ENCODE peak calls at places on chromosomes 11 and 22, in ten cellular contexts. D, L, S, Y, F, P, R, N, W and M are unnamed samples.

GRCh38 chr22:48177591-48177990 is 1415.1 kb downstream of the TBC1D22A start:
- DNase-seq in F (no peak), R (no peak), N (no peak), Y (no peak), P (no peak), L (no peak), W (no peak), D (no peak), S (no peak), M (no peak)

GRCh38 chr11:37109205-37109585 is 511.2 kb upstream of the RAG2 start:
- DNase-seq in S (no peak), L (no peak), D (no peak), R (no peak), Y (no peak), F (no peak), W (no peak), P (no peak), N (no peak), M (no peak)

GRCh38 chr11:47720651-47721050 is 5.5 kb upstream of the AGBL2 start:
- DNase-seq in S (no peak), R (no peak), W (no peak), F (no peak), Y (no peak), L (no peak), D (no peak), N (no peak), P (no peak), M (no peak)

GRCh38 chr11:73315288-73316020 is 7.4 kb downstream of the ARHGEF17 start:
- DNase-seq in R (no peak), D (no peak), P (no peak), S (no peak), L (no peak), N (no peak), W (no peak), Y (no peak), F (no peak), M (no peak)

GRCh38 chr11:92702771-92703170 is 266.7 kb upstream of the MTNR1B start:
- DNase-seq in L (no peak), N (no peak), S (no peak), F (no peak), P (no peak), D (no peak), W (no peak), R (no peak), Y (no peak), M (peak; percentile 43)

GRCh38 chr11:83641511-83641910 is 355.3 kb upstream of the CCDC90B start:
- DNase-seq in S (no peak), W (no peak), D (no peak), R (no peak), L (no peak), F (no peak), P (no peak), Y (no peak), N (no peak), M (no peak)

GRCh38 chr22:49140921-49141680 is 686.6 kb downstream of the BRD1 start:
- DNase-seq in N (no peak), D (no peak), L (no peak), Y (no peak), F (no peak), R (no peak), W (no peak), S (no peak), P (no peak), M (no peak)

GRCh38 chr11:66745356-66746235 is 16.6 kb upstream of the SPTBN2 start:
- DNase-seq in S (peak; percentile 30), D (peak; percentile 77), W (no peak), L (peak; percentile 34), Y (peak; percentile 79), F (no peak), R (peak; percentile 10), N (no peak), P (peak; percentile 33), M (no peak)

GRCh38 chr11:129354688-129355087 is 21.0 kb upstream of the BARX2 start:
- DNase-seq in R (no peak), S (no peak), N (no peak), Y (no peak), W (peak; percentile 65), P (no peak), D (no peak), L (no peak), F (no peak), M (no peak)

GRCh38 chr22:26666035-26666338 is 8.6 kb downstream of the MIAT start:
- DNase-seq in F (no peak), R (no peak), Y (no peak), N (no peak), S (no peak), D (no peak), L (no peak), W (no peak), P (no peak), M (peak; percentile 61)

GRCh38 chr11:7617032-7617431 is 56.3 kb downstream of the CYB5R2 start:
- DNase-seq in S (no peak), Y (no peak), N (no peak), F (no peak), W (no peak), P (no peak), L (no peak), D (no peak), R (no peak), M (no peak)
- H3K4me3 ChIP-seq in S (no peak overlapping the region), Y (no peak overlapping the region), N (no peak overlapping the region), F (no peak overlapping the region), W (no peak overlapping the region), P (no peak overlapping the region), L (no peak overlapping the region), D (no peak overlapping the region), R (no peak overlapping the region), M (no peak overlapping the region)

DNA sequence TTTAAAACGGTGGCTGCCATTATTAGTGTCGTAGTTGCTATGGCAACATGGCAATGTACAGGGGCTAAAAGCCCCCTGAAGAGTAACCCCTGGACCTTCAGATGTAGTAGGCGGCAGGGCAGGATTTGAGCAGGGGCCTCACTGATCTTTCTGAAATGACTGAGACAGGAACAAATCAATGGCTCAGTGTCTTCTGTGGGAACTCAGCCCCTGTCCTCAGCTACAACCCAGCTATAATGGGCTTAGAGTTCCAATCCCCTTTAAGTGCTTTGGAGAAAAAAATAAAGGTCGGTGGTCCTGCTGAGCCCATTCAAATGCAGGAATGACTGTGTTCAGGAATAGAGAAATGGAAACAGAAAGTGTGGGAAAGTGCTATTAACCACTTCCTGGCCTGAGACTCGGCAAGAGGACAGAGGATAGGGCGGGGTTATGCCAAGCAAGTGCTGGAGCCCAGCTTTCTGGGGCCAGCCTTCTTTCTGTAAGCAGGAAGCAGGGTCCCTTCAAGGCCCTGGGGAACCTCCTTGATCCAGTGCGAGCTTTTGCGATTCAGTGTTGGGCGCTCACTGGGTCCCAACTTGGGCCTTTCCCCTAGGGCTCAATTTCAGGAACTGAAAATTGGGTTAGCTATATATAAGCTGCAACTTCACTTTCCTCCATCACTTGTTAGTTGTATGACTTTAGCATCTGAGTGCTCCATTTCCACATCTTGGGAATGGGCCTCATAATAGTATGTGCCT is 6.1 kb upstream of the CD82 start:
- DNase-seq in Y (no peak), R (no peak), N (no peak), P (no peak), D (no peak), W (no peak), L (no peak), S (no peak), F (no peak), M (no peak)
- TF ChIP-seq CTCF in Y (no peak), R (no peak), N (no peak), P (no peak), D (no peak), W (no peak), L (no peak), S (no peak), F (no peak), M (no peak)

GRCh38 chr11:827861-828167 is at the start of gene CRACR2B:
- DNase-seq in L (no peak), S (no peak), N (no peak), P (no peak), W (no peak), R (no peak), Y (no peak), D (no peak), F (no peak), M (no peak)

GRCh38 chr11:830295-831131 is 2.2 kb upstream of the CD151 start:
- DNase-seq in F (no peak), D (peak; percentile 92), L (peak; percentile 31), W (peak; percentile 90), P (peak; percentile 72), S (peak; percentile 71), N (peak; percentile 75), Y (peak; percentile 93), R (peak; percentile 82), M (peak; percentile 51)

GRCh38 chr11:828501-829115 is 889 bp downstream of the CRACR2B start:
- DNase-seq in Y (no peak), R (no peak), D (no peak), P (no peak), S (no peak), L (no peak), W (no peak), N (no peak), F (no peak), M (no peak)

GRCh38 chr11:829946-830294 is 2.2 kb downstream of the CRACR2B start:
- DNase-seq in N (no peak), F (no peak), L (no peak), Y (no peak), S (no peak), D (no peak), P (no peak), R (no peak), W (no peak), M (no peak)

GRCh38 chr11:829116-829945 is 1.6 kb downstream of the CRACR2B start:
- DNase-seq in L (no peak), N (no peak), D (no peak), W (no peak), Y (peak; percentile 92), R (peak; percentile 92), F (no peak), S (no peak), P (no peak), M (no peak)
- H3K27ac ChIP-seq in L (peak overlapping the region; percentile 100), N (peak overlapping the region; percentile 65), D (peak overlapping the region; percentile 70), W (no peak overlapping the region), Y (peak overlapping the region; percentile 23), R (peak overlapping the region; percentile 35), F (peak overlapping the region; percentile 22), S (no peak overlapping the region), P (no peak overlapping the region), M (no peak overlapping the region)

GRCh38 chr11:6655020-6655789 is 404 bp downstream of the DCHS1 start:
- DNase-seq in Y (peak; percentile 78), F (no peak), D (peak; percentile 68), S (no peak), W (peak; percentile 51), N (no peak), P (peak; percentile 52), L (no peak), R (peak; percentile 33), M (no peak)

GRCh38 chr11:6656581-6656915 is 939 bp upstream of the DCHS1 start:
- DNase-seq in Y (no peak), D (no peak), N (no peak), L (no peak), R (no peak), W (no peak), F (no peak), P (no peak), S (no peak), M (no peak)

GRCh38 chr11:6657346-6657745 is 1.7 kb upstream of the DCHS1 start:
- DNase-seq in N (no peak), D (no peak), P (no peak), F (no peak), S (no peak), W (no peak), L (no peak), R (no peak), Y (no peak), M (no peak)

GRCh38 chr11:6656936-6657335 is 1.3 kb upstream of the DCHS1 start:
- DNase-seq in P (no peak), F (no peak), L (no peak), R (no peak), D (no peak), W (no peak), S (no peak), Y (no peak), N (no peak), M (no peak)

GRCh38 chr11:6655790-6656580 is at the start of gene DCHS1:
- DNase-seq in N (no peak), S (no peak), P (no peak), R (no peak), Y (peak; percentile 67), F (no peak), D (no peak), W (peak; percentile 66), L (no peak), M (no peak)
- H3K4me3 ChIP-seq in N (peak within 1 kb of the TSS; percentile 51), S (peak within 1 kb of the TSS; percentile 35), P (peak within 1 kb of the TSS; percentile 43), R (peak within 1 kb of the TSS; percentile 35), Y (peak within 1 kb of the TSS; percentile 55), F (no peak within 1 kb of the TSS), D (peak within 1 kb of the TSS; percentile 47), W (peak within 1 kb of the TSS; percentile 79), L (no peak within 1 kb of the TSS), M (peak within 1 kb of the TSS; percentile 27)